ENCODE peak calls at places on chromosome 11, in nine cellular contexts. Z, O, Q, P, U, X, B, Y and N are unnamed samples.

GRCh38 chr11:32434387-32435151 is 770 bp downstream of the WT1 start:
- DNase-seq in Y (peak; percentile 69), U (no peak), Z (peak; percentile 42), Q (peak; percentile 88), B (no peak), O (peak; percentile 68), X (no peak), P (no peak), N (no peak)

GRCh38 chr11:17021550-17021949 is 7.3 kb upstream of the PLEKHA7 start:
- DNase-seq in B (no peak), U (no peak), X (no peak), Z (no peak), Y (peak; percentile 33), P (no peak), Q (no peak), O (no peak), N (no peak)

GRCh38 chr11:122089111-122089510 is 26.9 kb downstream of the BLID start:
- DNase-seq in U (no peak), Y (no peak), Q (no peak), B (no peak), O (no peak), X (no peak), P (no peak), Z (no peak), N (no peak)

GRCh38 chr11:3799143-3799542 is 1.8 kb upstream of the NUP98 start:
- DNase-seq in B (no peak), U (no peak), Z (no peak), P (no peak), Y (no peak), X (no peak), O (no peak), Q (no peak), N (no peak)

GRCh38 chr11:117679464-117679863 is 117.6 kb downstream of the DSCAML1 start:
- DNase-seq in O (no peak), X (no peak), Q (no peak), P (no peak), Y (no peak), U (peak; percentile 10), B (no peak), Z (no peak), N (no peak)

GRCh38 chr11:36411202-36411640 is 98.9 kb downstream of the TRAF6 start:
- DNase-seq in U (no peak), P (no peak), Z (no peak), O (peak; percentile 64), Y (no peak), X (no peak), B (no peak), Q (peak; percentile 38), N (no peak)

GRCh38 chr11:29452131-29452530 is 564.7 kb downstream of the KCNA4 start:
- DNase-seq in U (no peak), Q (peak; percentile 78), O (no peak), Z (no peak), P (no peak), X (peak; percentile 68), Y (no peak), B (peak; percentile 65), N (no peak)

GRCh38 chr11:16924826-16925494 is 89.3 kb downstream of the PLEKHA7 start:
- DNase-seq in B (no peak), O (no peak), Y (peak; percentile 72), X (no peak), Q (peak; percentile 25), U (peak; percentile 84), Z (peak; percentile 27), P (no peak), N (no peak)

GRCh38 chr11:114296190-114296978 is at the start of gene NNMT:
- DNase-seq in B (peak; percentile 93), Z (no peak), U (peak; percentile 79), Q (peak; percentile 99), X (peak; percentile 95), P (no peak), O (peak; percentile 31), Y (no peak), N (peak; percentile 45)

GRCh38 chr11:48124880-48125279 is 91.7 kb upstream of the OR4B1 start:
- DNase-seq in Q (no peak), X (no peak), O (no peak), Z (no peak), Y (no peak), P (no peak), U (no peak), B (no peak), N (no peak)

GRCh38 chr11:128415539-128415938 is 171.8 kb downstream of the ETS1 start:
- DNase-seq in Q (peak; percentile 43), O (no peak), U (no peak), X (no peak), Y (no peak), P (no peak), B (no peak), Z (no peak), N (no peak)